ENCODE peak calls at places on chromosomes 16 and 17, in four cellular contexts. W is Panc1, P is cardiac muscle cell, K is small intestine. A is an unnamed sample.
A peak's percentile ranks its signal among the peaks of the same experiment; 100 is the strongest.

GRCh38 chr16:28925386-28926228 is 569 bp upstream of the RABEP2 start:
- DNase-seq in W (no peak), P (peak; percentile 87), K (peak; percentile 77), A (peak; percentile 71)

GRCh38 chr17:34287858-34288257 is 2.3 kb downstream of the CCL11 start:
- DNase-seq in W (no peak), P (no peak), K (no peak), A (no peak)

GRCh38 chr17:2996208-2996855 is 67.1 kb downstream of the OR1D5 start:
- DNase-seq in W (no peak), P (no peak), K (no peak), A (no peak)

GRCh38 chr16:70152578-70153302 is 20.8 kb upstream of the CLEC18C start:
- DNase-seq in W (no peak), P (no peak), K (peak; percentile 81), A (no peak)

GRCh38 chr16:11494433-11494832 is 92.3 kb downstream of the LITAF start:
- DNase-seq in W (no peak), P (no peak), K (no peak), A (no peak)

GRCh38 chr17:68707032-68707431 is 105.9 kb upstream of the FAM20A start:
- DNase-seq in W (no peak), P (no peak), K (no peak), A (no peak)

GRCh38 chr17:72447251-72447640 is 326.4 kb downstream of the SOX9 start:
- DNase-seq in W (no peak), P (no peak), K (no peak), A (no peak)

GRCh38 chr17:73093286-73093685 is 798 bp upstream of the SLC39A11 start:
- DNase-seq in W (no peak), P (no peak), K (no peak), A (no peak)

GRCh38 chr17:77345260-77345910 is 204.6 kb downstream of the SEC14L1 start:
- DNase-seq in W (no peak), P (no peak), K (no peak), A (peak; percentile 30)

GRCh38 chr17:19579867-19580565 is 46.4 kb downstream of the SLC47A1 start:
- DNase-seq in W (no peak), P (peak; percentile 31), K (no peak), A (no peak)

GRCh38 chr17:82407255-82407654 is 10.9 kb upstream of the HEXD start:
- DNase-seq in W (no peak), P (no peak), K (no peak), A (no peak)

GRCh38 chr16:997440-998051 is 16.0 kb downstream of the SOX8 start:
- DNase-seq in W (no peak), P (peak; percentile 38), K (peak; percentile 16), A (peak; percentile 72)

GRCh38 chr16:65845466-65846209 is 520.9 kb upstream of the CDH5 start:
- DNase-seq in W (no peak), P (no peak), K (no peak), A (no peak)

GRCh38 chr17:79412110-79412509 is 198.7 kb downstream of the RBFOX3 start:
- DNase-seq in W (no peak), P (no peak), K (no peak), A (no peak)

GRCh38 chr16:548586-548985 is 11.6 kb upstream of the PRR35 start:
- DNase-seq in W (no peak), P (no peak), K (no peak), A (no peak)

GRCh38 chr17:8016632-8017424 is 14.4 kb downstream of the GUCY2D start:
- DNase-seq in W (no peak), P (peak; percentile 67), K (peak; percentile 46), A (no peak)

GRCh38 chr16:67206838-67207115 is 7.8 kb downstream of the ELMO3 start:
- DNase-seq in W (no peak), P (no peak), K (no peak), A (no peak)

GRCh38 chr17:65131946-65132345 is 5.2 kb upstream of the RGS9 start:
- DNase-seq in W (no peak), P (no peak), K (peak; percentile 88), A (no peak)

GRCh38 chr17:31320791-31321190 is 631 bp downstream of the EVI2A start:
- DNase-seq in W (no peak), P (no peak), K (no peak), A (no peak)

GRCh38 chr17:19728114-19728495 is 11.7 kb upstream of the SLC47A2 start:
- DNase-seq in W (no peak), P (peak; percentile 81), K (peak; percentile 68), A (no peak)

GRCh38 chr16:30068750-30069574 is 3.4 kb downstream of the ALDOA start:
- DNase-seq in W (no peak), P (peak; percentile 30), K (peak; percentile 36), A (peak; percentile 60)

GRCh38 chr16:51813609-51814008 is 662.5 kb upstream of the SALL1 start:
- DNase-seq in W (no peak), P (no peak), K (no peak), A (no peak)

GRCh38 chr17:55454906-55455474 is 33.4 kb upstream of the MMD start:
- DNase-seq in W (peak; percentile 28), P (no peak), K (no peak), A (no peak)

GRCh38 chr17:691423-691822 is 23.2 kb downstream of the VPS53 start:
- DNase-seq in W (no peak), P (no peak), K (no peak), A (no peak)

GRCh38 chr17:63621229-63621683 is 961 bp upstream of the MAP3K3 start:
- DNase-seq in W (no peak), P (no peak), K (no peak), A (no peak)

GRCh38 chr16:53024045-53024444 is 28.7 kb downstream of the CHD9NB start:
- DNase-seq in W (no peak), P (no peak), K (no peak), A (no peak)

GRCh38 chr17:48601528-48602430 is 3.0 kb downstream of the HOXB6 start:
- DNase-seq in W (no peak), P (no peak), K (no peak), A (no peak)
- H3K27me3 ChIP-seq in W (no peaks in the 10 kb centered on the region), P (peaks cover 100% of the 10 kb centered on the region), K (peaks cover 9% of the 10 kb centered on the region), A (peaks cover 75% of the 10 kb centered on the region)

DNA sequence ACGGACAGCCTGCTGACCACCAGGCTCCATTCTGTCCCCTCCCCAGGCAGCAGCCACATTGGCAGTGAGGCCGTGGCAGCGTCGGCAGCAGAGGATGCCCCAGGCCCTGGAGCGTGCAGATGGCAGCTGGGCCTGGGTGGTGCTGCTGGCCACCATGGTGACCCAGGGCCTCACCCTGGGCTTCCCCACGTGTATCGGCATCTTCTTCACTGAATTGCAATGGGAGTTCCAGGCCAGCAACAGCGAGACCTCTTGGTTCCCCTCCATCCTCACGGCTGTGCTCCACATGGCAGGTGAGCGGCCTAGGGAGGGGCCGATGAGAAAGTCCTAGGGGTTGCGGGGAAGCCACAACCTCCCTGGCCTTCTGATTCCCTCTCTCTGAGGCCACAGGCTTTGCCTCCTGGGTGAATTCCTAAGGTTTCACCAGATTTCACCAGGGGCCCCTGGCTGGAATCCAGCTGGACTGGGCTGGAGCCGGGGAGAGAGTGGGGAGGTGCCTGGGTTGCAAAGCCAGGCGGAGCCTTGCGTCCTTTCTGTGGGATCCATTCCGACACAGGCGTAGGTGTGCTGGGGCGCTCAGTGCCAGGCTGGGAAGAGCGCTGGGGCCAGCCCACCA is 5.9 kb downstream of the SLC16A5 start:
- DNase-seq in W (no peak), P (no peak), K (no peak), A (no peak)
- H3K27ac ChIP-seq in W (peak overlapping the region; percentile 2), P (no peak overlapping the region), K (no peak overlapping the region), A (no peak overlapping the region)

GRCh38 chr16:17260271-17260849 is 210.4 kb downstream of the XYLT1 start:
- DNase-seq in W (no peak), P (no peak), K (no peak), A (no peak)
- H3K4me3 ChIP-seq in W (no peak overlapping the region), P (no peak overlapping the region), K (no peak overlapping the region), A (no peak overlapping the region)

GRCh38 chr16:71383054-71383773 is 24.7 kb downstream of the CALB2 start:
- DNase-seq in W (no peak), P (no peak), K (no peak), A (no peak)
- H3K27me3 ChIP-seq in W (no peaks in the 10 kb centered on the region), P (peaks cover 7% of the 10 kb centered on the region), K (no peaks in the 10 kb centered on the region), A (no peaks in the 10 kb centered on the region)

GRCh38 chr17:80826955-80827645 is 164.5 kb upstream of the CHMP6 start:
- DNase-seq in W (no peak), P (no peak), K (no peak), A (no peak)
- H3K27ac ChIP-seq in W (no peak overlapping the region), P (no peak overlapping the region), K (no peak overlapping the region), A (no peak overlapping the region)

GRCh38 chr17:48994548-48995331 is 2.4 kb upstream of the IGF2BP1 start:
- DNase-seq in W (no peak), P (no peak), K (no peak), A (no peak)
- H3K4me3 ChIP-seq in W (peak overlapping the region; percentile 80), P (peak overlapping the region; percentile 96), K (no peak overlapping the region), A (no peak overlapping the region)

DNA sequence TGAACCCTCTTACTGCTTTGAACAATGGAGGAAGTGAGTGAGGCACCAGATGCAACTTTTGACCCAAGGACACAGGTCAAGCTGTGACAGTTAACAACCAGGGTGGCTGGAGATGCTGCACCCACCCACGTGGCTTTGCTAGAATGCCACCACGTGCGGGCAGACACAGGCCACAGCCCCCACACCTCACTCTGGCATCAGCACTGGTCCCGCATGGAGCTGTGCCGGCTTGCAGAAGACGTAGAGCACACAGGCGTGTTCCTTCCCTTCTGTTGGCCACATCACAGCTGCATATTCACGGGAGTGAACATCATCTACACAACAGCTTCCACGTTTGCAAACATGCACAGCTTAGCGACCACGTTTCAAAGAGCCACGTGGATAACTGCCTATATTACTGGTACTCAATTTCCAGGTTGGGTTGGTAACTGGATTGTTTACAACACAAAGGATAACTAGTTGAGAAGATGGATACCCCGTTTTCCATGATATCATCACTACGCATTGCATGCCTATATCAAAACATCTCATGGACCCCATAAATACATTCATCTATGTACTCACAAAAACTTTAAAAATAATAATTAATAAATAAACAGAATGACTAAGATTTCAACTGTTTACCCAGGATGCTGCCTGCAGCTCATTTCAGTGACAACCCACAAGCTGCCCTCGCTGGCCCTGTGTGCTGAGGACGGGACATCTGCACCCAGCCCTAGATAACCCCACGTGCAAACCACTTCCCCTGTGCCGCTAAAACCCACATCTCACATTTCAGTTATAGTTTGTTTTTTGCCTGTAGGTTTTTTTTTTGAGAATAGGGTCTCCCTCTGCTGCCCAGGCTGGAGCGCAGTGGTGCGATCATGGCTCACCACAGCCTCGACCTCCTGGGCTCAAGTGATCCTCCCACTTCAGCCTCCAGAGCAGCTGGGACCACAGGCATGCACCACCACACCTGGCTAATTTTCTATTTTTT is 132.0 kb downstream of the ANKRD11 start:
- DNase-seq in W (no peak), P (no peak), K (peak; percentile 85), A (peak; percentile 61)
- H3K27me3 ChIP-seq in W (no peaks in the 10 kb centered on the region), P (no peaks in the 10 kb centered on the region), K (no peaks in the 10 kb centered on the region), A (no peaks in the 10 kb centered on the region)

A was measured in CD8-positive, alpha-beta memory T cell.